ENCODE peak calls at places on chromosomes 11 and 22, in six cellular contexts. One of them, this sample, is unnamed.

GRCh38 chr11:63564056-63564784 is 1.0 kb upstream of the PLAAT2 start:
- DNase-seq in NCI-H2081: no peak
- DNase-seq in skeletal muscle cell: no peak
- DNase-seq in iPS-NIHi11: no peak
- DNase-seq in activated gamma-delta T cell: no peak
- DNase-seq in H54: no peak
- DNase-seq in this sample: no peak

GRCh38 chr11:11025087-11025486 is 167.2 kb upstream of the ZBED5 start:
- DNase-seq in NCI-H2081: no peak
- DNase-seq in skeletal muscle cell: peak
- DNase-seq in activated gamma-delta T cell: no peak
- DNase-seq in iPS-NIHi11: no peak
- DNase-seq in H54: peak
- DNase-seq in this sample: no peak

GRCh38 chr11:40683010-40683409 is 776.4 kb downstream of the LRRC4C start:
- DNase-seq in skeletal muscle cell: no peak
- DNase-seq in NCI-H2081: no peak
- DNase-seq in H54: no peak
- DNase-seq in iPS-NIHi11: no peak
- DNase-seq in activated gamma-delta T cell: no peak
- DNase-seq in this sample: no peak

GRCh38 chr11:112298535-112298934 is 37.9 kb upstream of the PLET1 start:
- DNase-seq in NCI-H2081: no peak
- DNase-seq in activated gamma-delta T cell: no peak
- DNase-seq in H54: no peak
- DNase-seq in skeletal muscle cell: no peak
- DNase-seq in iPS-NIHi11: no peak
- DNase-seq in this sample: no peak

GRCh38 chr11:113885897-113886296 is 10.5 kb upstream of the USP28 start:
- DNase-seq in NCI-H2081: no peak
- DNase-seq in H54: no peak
- DNase-seq in activated gamma-delta T cell: no peak
- DNase-seq in iPS-NIHi11: no peak
- DNase-seq in skeletal muscle cell: no peak
- DNase-seq in this sample: no peak

GRCh38 chr11:127223633-127224032 is 223.1 kb upstream of the KIRREL3 start:
- DNase-seq in NCI-H2081: no peak
- DNase-seq in skeletal muscle cell: no peak
- DNase-seq in activated gamma-delta T cell: no peak
- DNase-seq in H54: no peak
- DNase-seq in iPS-NIHi11: no peak
- DNase-seq in this sample: no peak

GRCh38 chr22:41600976-41601375 is 11.3 kb upstream of the PMM1 start:
- DNase-seq in skeletal muscle cell: no peak
- DNase-seq in H54: no peak
- DNase-seq in NCI-H2081: no peak
- DNase-seq in activated gamma-delta T cell: no peak
- DNase-seq in iPS-NIHi11: no peak
- DNase-seq in this sample: no peak

GRCh38 chr11:82889133-82890001 is 10.9 kb downstream of the PRCP start:
- DNase-seq in H54: no peak
- DNase-seq in NCI-H2081: no peak
- DNase-seq in activated gamma-delta T cell: no peak
- DNase-seq in skeletal muscle cell: no peak
- DNase-seq in iPS-NIHi11: no peak
- DNase-seq in this sample: peak

GRCh38 chr22:39283312-39284141 is 35.9 kb downstream of the RPL3 start:
- DNase-seq in activated gamma-delta T cell: no peak
- DNase-seq in NCI-H2081: no peak
- DNase-seq in H54: peak
- DNase-seq in skeletal muscle cell: no peak
- DNase-seq in iPS-NIHi11: peak
- DNase-seq in this sample: no peak

GRCh38 chr22:48755332-48755949 is 1072.2 kb downstream of the BRD1 start:
- DNase-seq in H54: no peak
- DNase-seq in iPS-NIHi11: peak
- DNase-seq in activated gamma-delta T cell: no peak
- DNase-seq in skeletal muscle cell: no peak
- DNase-seq in NCI-H2081: no peak
- DNase-seq in this sample: no peak

GRCh38 chr22:18154821-18155390 is 4.9 kb downstream of the USP18 start:
- DNase-seq in skeletal muscle cell: peak
- DNase-seq in H54: no peak
- DNase-seq in activated gamma-delta T cell: no peak
- DNase-seq in iPS-NIHi11: no peak
- DNase-seq in NCI-H2081: no peak
- DNase-seq in this sample: no peak

GRCh38 chr11:102810943-102811528 is 13.1 kb upstream of the MMP1 start:
- DNase-seq in activated gamma-delta T cell: no peak
- DNase-seq in iPS-NIHi11: peak
- DNase-seq in skeletal muscle cell: no peak
- DNase-seq in NCI-H2081: peak
- DNase-seq in H54: no peak
- DNase-seq in this sample: no peak

GRCh38 chr22:16953206-16954059 is 54.6 kb downstream of the GAB4 start:
- DNase-seq in activated gamma-delta T cell: no peak
- DNase-seq in NCI-H2081: no peak
- DNase-seq in iPS-NIHi11: no peak
- DNase-seq in H54: no peak
- DNase-seq in skeletal muscle cell: no peak
- DNase-seq in this sample: no peak

GRCh38 chr22:19750666-19751490 is 9.7 kb upstream of the TBX1 start:
- DNase-seq in skeletal muscle cell: no peak
- DNase-seq in H54: peak
- DNase-seq in activated gamma-delta T cell: no peak
- DNase-seq in iPS-NIHi11: no peak
- DNase-seq in NCI-H2081: no peak
- DNase-seq in this sample: no peak

GRCh38 chr11:57368106-57368826 is 12.7 kb downstream of the PRG3 start:
- DNase-seq in NCI-H2081: no peak
- DNase-seq in activated gamma-delta T cell: no peak
- DNase-seq in iPS-NIHi11: no peak
- DNase-seq in skeletal muscle cell: no peak
- DNase-seq in H54: no peak
- DNase-seq in this sample: no peak

GRCh38 chr11:47886096-47886495 is 37.9 kb upstream of the NUP160 start:
- DNase-seq in iPS-NIHi11: no peak
- DNase-seq in activated gamma-delta T cell: no peak
- DNase-seq in NCI-H2081: no peak
- DNase-seq in H54: peak
- DNase-seq in skeletal muscle cell: no peak
- DNase-seq in this sample: no peak

GRCh38 chr22:27487600-27488450 is 313.7 kb downstream of the MN1 start:
- DNase-seq in iPS-NIHi11: no peak
- DNase-seq in NCI-H2081: no peak
- DNase-seq in H54: no peak
- DNase-seq in skeletal muscle cell: no peak
- DNase-seq in activated gamma-delta T cell: no peak
- DNase-seq in this sample: no peak

GRCh38 chr11:115993613-115994012 is 489.4 kb upstream of the CADM1 start:
- DNase-seq in activated gamma-delta T cell: no peak
- DNase-seq in H54: no peak
- DNase-seq in iPS-NIHi11: no peak
- DNase-seq in NCI-H2081: no peak
- DNase-seq in skeletal muscle cell: no peak
- DNase-seq in this sample: no peak

GRCh38 chr11:45857834-45858492 is 10.7 kb downstream of the CRY2 start:
- DNase-seq in activated gamma-delta T cell: no peak
- DNase-seq in H54: no peak
- DNase-seq in iPS-NIHi11: peak
- DNase-seq in NCI-H2081: no peak
- DNase-seq in skeletal muscle cell: peak
- DNase-seq in this sample: no peak